ENCODE peak calls at places on chromosome 5, in four cellular contexts. Z is Calu3, H is dorsolateral prefrontal cortex, S is uterus. Q is an unnamed sample.

GRCh38 chr5:98468188-98468869 is 305.1 kb upstream of the RGMB start:
- DNase-seq in Z (no peak), H (no peak), S (no peak), Q (no peak)

GRCh38 chr5:99386406-99387075 is 457.7 kb upstream of the CHD1 start:
- DNase-seq in Z (no peak), H (no peak), S (no peak), Q (no peak)

GRCh38 chr5:96629774-96630173 is 32.4 kb upstream of the CAST start:
- DNase-seq in Z (peak), H (no peak), S (no peak), Q (no peak)

GRCh38 chr5:87229780-87230179 is 37.9 kb upstream of the RASA1 start:
- DNase-seq in Z (no peak), H (no peak), S (no peak), Q (no peak)

GRCh38 chr5:64979518-64979917 is 210.8 kb downstream of the CWC27 start:
- DNase-seq in Z (no peak), H (no peak), S (no peak), Q (no peak)

GRCh38 chr5:125149503-125149902 is 403.1 kb upstream of the ZNF608 start:
- DNase-seq in Z (no peak), H (no peak), S (no peak), Q (no peak)

GRCh38 chr5:17255471-17256016 is 38.1 kb downstream of the BASP1 start:
- DNase-seq in Z (no peak), H (no peak), S (no peak), Q (no peak)

GRCh38 chr5:119411291-119411934 is 40.9 kb upstream of the HSD17B4 start:
- DNase-seq in Z (no peak), H (no peak), S (no peak), Q (no peak)

GRCh38 chr5:13660072-13660471 is 284.4 kb downstream of the DNAH5 start:
- DNase-seq in Z (no peak), H (no peak), S (no peak), Q (no peak)

GRCh38 chr5:146903789-146904188 is 25.2 kb upstream of the PPP2R2B start:
- DNase-seq in Z (no peak), H (no peak), S (no peak), Q (no peak)

GRCh38 chr5:154194348-154195329 is 4.1 kb downstream of the GALNT10 start:
- DNase-seq in Z (peak), H (no peak), S (no peak), Q (no peak)

GRCh38 chr5:138336952-138337684 is 948 bp upstream of the FAM53C start:
- DNase-seq in Z (peak), H (no peak), S (peak), Q (peak)

GRCh38 chr5:89211836-89212235 is 328.9 kb upstream of the MEF2C start:
- DNase-seq in Z (no peak), H (no peak), S (no peak), Q (no peak)

GRCh38 chr5:1199649-1200494 is 1.5 kb upstream of the SLC6A19 start:
- DNase-seq in Z (no peak), H (no peak), S (no peak), Q (no peak)

GRCh38 chr5:160463227-160463626 is 41.6 kb downstream of the PTTG1 start:
- DNase-seq in Z (no peak), H (no peak), S (no peak), Q (no peak)

GRCh38 chr5:32828492-32828891 is 117.4 kb downstream of the NPR3 start:
- DNase-seq in Z (no peak), H (no peak), S (no peak), Q (no peak)

GRCh38 chr5:151619812-151620462 is 28.8 kb upstream of the FAT2 start:
- DNase-seq in Z (no peak), H (no peak), S (no peak), Q (no peak)

GRCh38 chr5:158435161-158435616 is 576.2 kb upstream of the CLINT1 start:
- DNase-seq in Z (no peak), H (no peak), S (no peak), Q (no peak)

GRCh38 chr5:139014726-139015125 is 139.6 kb upstream of the LRRTM2 start:
- DNase-seq in Z (peak), H (no peak), S (no peak), Q (no peak)

GRCh38 chr5:133460172-133460758 is 152.1 kb downstream of the FSTL4 start:
- DNase-seq in Z (peak), H (no peak), S (no peak), Q (no peak)

GRCh38 chr5:76736679-76737078 is 20.8 kb downstream of the F2R start:
- DNase-seq in Z (no peak), H (no peak), S (no peak), Q (no peak)

GRCh38 chr5:76732405-76733048 is 16.6 kb downstream of the F2R start:
- DNase-seq in Z (no peak), H (no peak), S (no peak), Q (no peak)

GRCh38 chr5:76729373-76730290 is 13.7 kb downstream of the F2R start:
- DNase-seq in Z (no peak), H (no peak), S (no peak), Q (no peak)

GRCh38 chr5:76735762-76736545 is 20.0 kb downstream of the F2R start:
- DNase-seq in Z (no peak), H (no peak), S (no peak), Q (no peak)

GRCh38 chr5:76733049-76733417 is 17.1 kb downstream of the F2R start:
- DNase-seq in Z (no peak), H (no peak), S (no peak), Q (no peak)
- TF ChIP-seq CTCF in Z (no peak), H (no peak), S (no peak), Q (no peak)

DNA sequence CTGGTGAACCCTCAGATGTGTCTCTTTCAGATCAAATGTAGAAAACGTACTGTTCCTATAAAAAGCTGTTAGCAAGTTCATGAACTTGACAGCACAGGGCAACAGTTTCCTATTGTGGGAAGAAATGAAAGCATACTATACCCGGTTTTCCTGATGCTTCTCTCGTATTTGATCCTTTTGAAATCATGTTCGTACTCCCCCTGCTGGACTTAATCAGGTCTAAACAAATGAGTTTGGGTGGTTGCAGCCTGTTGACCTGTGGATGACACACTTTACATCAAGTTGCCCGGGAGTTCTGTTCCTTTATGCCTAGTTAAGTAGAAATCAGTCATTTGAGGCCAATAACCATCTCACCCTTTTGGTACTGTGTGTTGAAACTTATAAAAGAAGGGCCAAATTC is 1992.3 kb downstream of the MAT2B start:
- DNase-seq in Z (peak), H (no peak), S (no peak), Q (no peak)
- TF ChIP-seq CTCF in Z (peak), H (no peak), S (no peak), Q (peak)

DNA sequence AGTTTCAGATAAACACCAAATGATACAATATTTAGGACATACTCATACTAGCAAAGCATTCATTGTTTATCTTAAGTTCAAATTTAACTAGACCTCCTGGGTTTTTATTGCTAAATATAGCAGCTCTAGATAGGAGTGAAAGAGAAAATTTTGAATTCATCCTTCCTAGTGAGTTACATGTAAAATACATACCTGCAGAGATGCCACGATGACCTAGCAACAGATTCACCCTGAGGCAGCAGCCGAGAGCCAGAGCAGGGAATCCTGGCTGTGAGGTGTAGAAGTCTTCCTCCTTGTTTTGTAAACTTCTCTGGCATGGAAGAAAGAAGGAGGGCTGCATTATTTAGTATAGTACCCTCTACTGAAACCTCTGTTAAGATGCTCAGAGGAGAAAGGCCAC is 25.9 kb upstream of the GABRP start:
- DNase-seq in Z (no peak), H (no peak), S (no peak), Q (no peak)
- TF ChIP-seq CTCF in Z (no peak), H (no peak), S (no peak), Q (no peak)

DNA sequence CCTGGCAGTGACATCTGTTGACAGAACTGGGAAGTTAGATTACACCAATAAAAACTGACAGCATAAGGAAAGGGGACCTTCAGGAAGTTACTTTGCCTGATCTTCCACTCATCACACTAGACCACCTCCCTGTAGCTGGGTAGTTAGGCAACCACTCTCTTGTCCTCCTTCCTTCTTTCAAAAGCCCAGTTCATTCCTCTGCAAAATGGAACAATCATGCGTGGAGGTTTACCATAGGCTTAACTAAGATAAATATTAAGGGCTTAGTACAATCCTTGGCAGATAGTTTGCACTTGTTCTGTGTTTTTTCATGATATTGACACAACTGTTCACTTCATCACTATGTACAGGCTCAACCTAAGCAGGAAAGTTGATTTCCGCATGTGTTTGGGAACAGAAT is 10.1 kb upstream of the PTGER4 start:
- DNase-seq in Z (no peak), H (no peak), S (no peak), Q (no peak)
- TF ChIP-seq CTCF in Z (no peak), H (no peak), S (no peak), Q (no peak)

DNA sequence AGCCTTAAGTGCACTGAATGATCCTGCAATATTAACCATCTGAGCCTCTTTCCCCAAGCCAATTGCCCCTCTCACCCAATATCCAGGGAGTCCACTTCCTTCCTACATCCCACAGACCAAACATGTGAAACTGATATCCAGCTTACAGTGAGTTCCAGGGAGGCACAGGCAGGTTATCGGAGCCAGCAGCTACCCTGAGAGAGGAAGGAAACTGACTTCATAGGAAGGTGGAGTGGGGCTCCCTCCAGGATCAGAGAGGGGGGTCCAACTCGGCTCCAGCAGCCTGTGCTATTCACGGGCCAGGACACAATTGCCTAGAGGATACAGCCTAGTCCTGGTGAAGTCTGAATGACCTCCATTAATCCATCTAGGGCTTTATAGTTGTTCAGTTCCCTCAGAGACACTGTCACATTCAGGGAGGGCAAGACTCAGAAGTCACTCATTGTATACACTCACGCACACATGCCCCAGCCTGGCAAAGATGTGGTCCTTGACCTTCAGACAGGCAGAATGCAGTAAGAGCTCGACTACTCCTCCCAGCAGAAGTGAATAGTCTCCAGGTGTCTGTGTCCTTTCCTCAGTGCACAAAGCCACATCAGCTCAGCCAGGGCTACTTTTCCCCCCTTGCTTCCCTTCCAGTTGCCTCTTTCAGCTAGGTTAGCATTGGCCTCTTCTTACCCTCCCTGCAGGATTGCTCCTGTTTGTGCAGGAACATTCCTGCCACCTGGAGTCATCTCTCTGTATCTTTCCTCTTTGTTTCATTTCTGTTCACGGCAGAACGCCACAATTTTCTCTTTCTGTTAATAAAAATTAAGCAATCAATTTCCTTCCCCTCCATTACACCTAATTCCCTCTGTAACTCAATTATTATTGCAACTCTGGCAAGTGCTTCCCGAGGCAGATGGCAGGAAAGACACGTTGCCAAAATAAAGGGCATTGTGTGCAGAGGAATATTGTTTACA is 501.7 kb downstream of the ARHGEF28 start:
- DNase-seq in Z (peak), H (no peak), S (no peak), Q (no peak)
- TF ChIP-seq CTCF in Z (peak), H (no peak), S (peak), Q (no peak)

GRCh38 chr5:55143624-55144023 is 16.3 kb upstream of the GPX8 start:
- DNase-seq in Z (no peak), H (no peak), S (no peak), Q (no peak)

GRCh38 chr5:55146080-55146479 is 13.9 kb upstream of the GPX8 start:
- DNase-seq in Z (no peak), H (no peak), S (no peak), Q (no peak)

GRCh38 chr5:55140908-55141665 is 18.9 kb upstream of the GPX8 start:
- DNase-seq in Z (no peak), H (no peak), S (no peak), Q (no peak)

GRCh38 chr5:55146543-55147151 is 13.3 kb upstream of the GPX8 start:
- DNase-seq in Z (peak), H (peak), S (peak), Q (peak)

GRCh38 chr5:55141945-55142690 is 17.9 kb upstream of the GPX8 start:
- DNase-seq in Z (no peak), H (no peak), S (no peak), Q (no peak)
- TF ChIP-seq CTCF in Z (no peak), H (no peak), S (no peak), Q (no peak)

DNA sequence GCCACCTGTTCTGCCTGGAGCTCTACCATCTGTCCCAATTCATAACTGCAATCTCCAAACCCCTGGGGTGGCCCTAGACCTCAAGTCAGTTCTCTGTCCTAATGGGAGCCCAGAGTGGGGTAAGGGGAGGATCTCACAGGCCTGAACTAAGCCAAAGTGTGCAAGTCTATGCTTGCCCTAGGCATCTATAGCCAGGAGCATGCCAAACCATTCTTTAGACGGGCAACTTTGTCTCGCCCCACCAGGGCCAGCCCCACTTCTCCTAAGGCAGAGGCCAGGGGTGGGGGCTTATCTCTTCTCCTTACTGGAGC is 3.3 kb downstream of the ACSL6 start:
- DNase-seq in Z (no peak), H (no peak), S (no peak), Q (no peak)
- TF ChIP-seq CTCF in Z (no peak), H (no peak), S (no peak), Q (peak)

GRCh38 chr5:44605926-44606325 is 202.8 kb upstream of the MRPS30 start:
- DNase-seq in Z (peak), H (no peak), S (no peak), Q (no peak)

GRCh38 chr5:44603496-44604272 is 205.1 kb upstream of the MRPS30 start:
- DNase-seq in Z (no peak), H (no peak), S (no peak), Q (no peak)
- TF ChIP-seq CTCF in Z (no peak), H (no peak), S (no peak), Q (no peak)

Q was measured in right atrium auricular region.